ENCODE peak calls at places on chromosomes 3 and 15, in seven cellular contexts. U is HL-60, Y is uterus, F is GM12865, B is lower lobe of right lung, Q is pancreas, N is neural crest cell. V is an unnamed sample.
A peak's percentile ranks its signal among the peaks of the same experiment; 100 is the strongest.

GRCh38 chr3:119294889-119295769 is 946 bp downstream of the ARHGAP31 start:
- DNase-seq in U (no peak), B (peak; percentile 53), F (peak; percentile 69), N (peak; percentile 20), Q (peak; percentile 64), Y (peak; percentile 35), V (peak; percentile 54)

GRCh38 chr3:194973366-194974000 is 287.8 kb downstream of the FAM43A start:
- DNase-seq in B (no peak), Y (no peak), Q (no peak), N (no peak), U (no peak), F (no peak), V (no peak)

GRCh38 chr3:116331370-116331769 is 113.9 kb downstream of the LSAMP start:
- DNase-seq in Y (no peak), U (no peak), N (no peak), Q (no peak), F (no peak), B (no peak), V (no peak)

GRCh38 chr3:159252772-159253384 is 451.0 kb downstream of the MFSD1 start:
- DNase-seq in Q (no peak), Y (no peak), F (peak; percentile 66), B (no peak), N (peak; percentile 8), U (peak; percentile 28), V (peak; percentile 28)

GRCh38 chr3:13120246-13120927 is 47.2 kb upstream of the IQSEC1 start:
- DNase-seq in B (peak; percentile 30), F (no peak), Q (peak; percentile 18), U (no peak), N (no peak), Y (no peak), V (no peak)

GRCh38 chr3:33211444-33211843 is 7.2 kb downstream of the SUSD5 start:
- DNase-seq in B (no peak), U (no peak), F (no peak), N (no peak), Q (no peak), Y (no peak), V (no peak)

GRCh38 chr3:118838871-118839270 is 195.8 kb downstream of the IGSF11 start:
- DNase-seq in N (no peak), F (no peak), Y (no peak), B (no peak), Q (no peak), U (no peak), V (no peak)

GRCh38 chr3:58586776-58587192 is 9.6 kb upstream of the FAM107A start:
- DNase-seq in B (no peak), F (no peak), N (no peak), Q (no peak), U (no peak), Y (no peak), V (no peak)

GRCh38 chr3:15198686-15199085 is 7.4 kb upstream of the CAPN7 start:
- DNase-seq in Y (no peak), B (no peak), F (no peak), Q (no peak), U (no peak), N (no peak), V (no peak)

GRCh38 chr3:188497021-188497420 is 343.1 kb downstream of the LPP start:
- DNase-seq in U (no peak), B (no peak), Q (no peak), Y (no peak), N (no peak), F (no peak), V (no peak)

GRCh38 chr3:133905376-133905775 is 9.7 kb upstream of the RAB6B start:
- DNase-seq in Y (no peak), B (no peak), N (no peak), Q (no peak), F (no peak), U (no peak), V (no peak)

GRCh38 chr3:52005571-52005986 is 9.9 kb upstream of the RPL29 start:
- DNase-seq in N (no peak), B (no peak), U (no peak), Q (peak; percentile 77), Y (peak; percentile 73), F (no peak), V (no peak)

GRCh38 chr15:89795996-89796395 is 18.7 kb downstream of the ANPEP start:
- DNase-seq in N (no peak), F (no peak), Q (no peak), B (no peak), U (no peak), Y (no peak), V (no peak)

GRCh38 chr3:45140392-45140791 is 5.8 kb downstream of the CDCP1 start:
- DNase-seq in Y (no peak), N (no peak), Q (no peak), U (no peak), F (no peak), B (no peak), V (no peak)

GRCh38 chr3:134299185-134299887 is 48.7 kb upstream of the RYK start:
- DNase-seq in B (no peak), F (no peak), Y (no peak), U (no peak), Q (no peak), N (no peak), V (no peak)

GRCh38 chr15:67444100-67444499 is 76.8 kb upstream of the C15orf61 start:
- DNase-seq in Y (no peak), F (no peak), N (no peak), B (no peak), Q (no peak), U (no peak), V (no peak)

GRCh38 chr3:42591811-42592210 is 1.2 kb downstream of the SS18L2 start:
- DNase-seq in U (peak; percentile 4), Y (no peak), Q (no peak), F (no peak), B (no peak), N (no peak), V (no peak)

GRCh38 chr3:195546130-195546560 is 3.0 kb upstream of the PPP1R2 start:
- DNase-seq in N (no peak), Y (peak; percentile 54), U (no peak), B (no peak), F (no peak), Q (no peak), V (no peak)

GRCh38 chr3:156553705-156554356 is 1.1 kb downstream of the SSR3 start:
- DNase-seq in B (no peak), N (no peak), Y (no peak), Q (no peak), F (peak; percentile 59), U (peak; percentile 33), V (no peak)

GRCh38 chr3:156552973-156553372 is 1.9 kb downstream of the SSR3 start:
- DNase-seq in F (no peak), Q (no peak), B (no peak), Y (no peak), U (no peak), N (no peak), V (no peak)

GRCh38 chr3:156554515-156554841 is 439 bp downstream of the SSR3 start:
- DNase-seq in B (no peak), U (no peak), F (no peak), Q (no peak), Y (no peak), N (no peak), V (no peak)

GRCh38 chr3:156551746-156552145 is 3.2 kb downstream of the SSR3 start:
- DNase-seq in F (no peak), Q (no peak), N (no peak), U (no peak), B (no peak), Y (no peak), V (no peak)

DNA sequence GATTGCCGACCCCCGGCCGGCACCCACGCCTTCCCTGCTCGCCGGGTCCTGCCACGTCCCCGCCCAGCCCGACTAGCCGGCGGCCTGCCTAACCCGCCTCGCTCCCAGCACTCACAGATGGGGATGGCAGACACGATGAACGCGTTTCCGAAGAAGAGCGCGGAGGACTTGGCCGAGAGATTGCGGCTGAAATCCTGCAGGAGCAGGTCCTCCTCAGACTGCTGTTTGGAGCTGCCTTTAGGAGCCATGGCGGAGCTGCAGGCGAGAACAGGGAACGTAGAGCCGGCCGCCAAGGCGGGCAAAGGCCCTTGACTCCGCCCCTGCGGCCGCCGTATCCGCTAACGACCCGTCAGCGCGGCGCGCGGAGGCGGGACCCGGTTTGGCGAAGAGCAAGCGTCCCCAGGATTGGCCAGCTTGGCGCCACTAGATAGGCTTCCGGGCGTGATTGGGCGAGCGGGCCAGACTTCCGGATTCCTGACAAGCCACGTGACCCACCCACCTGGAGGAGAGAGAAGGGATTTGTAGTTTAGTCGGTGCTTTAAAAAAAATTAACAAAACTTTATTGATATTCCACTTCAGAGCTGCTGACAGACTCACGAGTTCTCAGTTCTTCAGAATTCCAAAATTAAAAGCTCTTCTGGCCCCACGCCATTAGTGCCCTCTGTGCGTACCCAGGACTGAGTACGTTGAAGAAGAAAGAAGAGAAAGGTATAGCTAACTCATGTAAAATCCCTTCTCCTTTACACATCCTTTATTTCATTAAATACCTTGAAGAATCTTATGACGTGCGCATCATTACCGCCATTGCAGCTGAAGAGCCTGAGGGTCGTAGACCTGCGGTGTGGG is at the start of gene SSR3:
- DNase-seq in B (peak; percentile 100), N (peak; percentile 94), U (peak; percentile 99), F (peak; percentile 100), Y (peak; percentile 99), Q (peak; percentile 99), V (peak; percentile 93)
- TF ChIP-seq CTCF in B (peak; percentile 27), N (no peak), U (no peak), F (no peak), Y (peak; percentile 43), Q (no peak), V (no peak)

GRCh38 chr3:7630925-7631324 is 770.0 kb downstream of the GRM7 start:
- DNase-seq in N (no peak), Y (peak; percentile 13), B (peak; percentile 48), F (no peak), U (no peak), Q (peak; percentile 54), V (no peak)
- TF ChIP-seq CTCF in N (peak; percentile 19), Y (no peak), B (no peak), F (no peak), U (no peak), Q (no peak), V (no peak)

DNA sequence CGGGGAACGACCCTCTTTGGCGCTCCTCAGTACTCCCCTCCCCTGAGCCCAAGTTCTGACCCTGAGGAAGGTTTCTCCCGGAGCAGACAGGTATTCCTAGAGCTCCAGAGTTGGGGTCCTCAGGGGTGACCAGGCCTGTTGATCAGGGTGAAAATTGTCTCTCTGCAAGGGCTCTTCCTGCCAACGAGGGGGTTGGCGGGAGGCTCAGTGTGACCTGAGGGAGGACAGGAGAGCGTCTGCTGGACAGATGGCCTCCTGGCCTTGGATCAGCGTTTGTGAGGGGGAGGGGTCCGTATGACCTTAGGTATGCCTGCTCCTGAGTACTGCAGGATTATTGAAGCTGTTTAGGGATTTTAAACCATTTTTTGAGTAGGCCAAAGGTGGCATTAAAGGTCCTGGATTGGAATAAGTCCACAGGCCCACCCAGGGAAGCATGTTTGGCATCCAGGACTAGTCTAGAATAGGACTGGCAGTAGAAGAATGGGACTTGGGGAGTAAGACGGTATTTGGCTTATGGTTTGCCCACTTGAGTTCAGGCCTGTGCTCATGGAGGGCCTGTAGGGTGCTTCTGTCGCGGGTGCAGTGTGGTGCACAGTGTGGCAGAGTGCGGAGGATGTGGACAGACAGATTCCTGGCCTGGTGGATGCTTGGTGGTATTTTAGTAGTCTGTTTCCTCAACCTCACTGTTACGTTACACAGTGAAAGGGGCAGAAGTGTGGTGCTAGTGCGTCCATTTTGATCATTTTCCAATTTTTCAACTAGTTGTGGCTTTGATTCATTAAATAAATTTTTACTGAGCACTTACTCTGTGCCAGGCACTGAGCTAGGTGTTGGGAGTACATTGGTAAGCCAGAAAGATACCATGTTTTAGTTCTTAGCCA is 959 bp downstream of the ZNF592 start:
- DNase-seq in U (peak; percentile 76), N (no peak), B (peak; percentile 54), Y (peak; percentile 40), F (peak; percentile 75), Q (peak; percentile 63), V (no peak)
- TF ChIP-seq CTCF in U (no peak), N (no peak), B (no peak), Y (no peak), F (no peak), Q (no peak), V (no peak)

GRCh38 chr15:70055601-70056051 is 42.1 kb downstream of the TLE3 start:
- DNase-seq in B (peak; percentile 23), F (no peak), Y (peak; percentile 9), U (no peak), N (no peak), Q (no peak), V (no peak)
- TF ChIP-seq CTCF in B (no peak), F (no peak), Y (no peak), U (no peak), N (no peak), Q (no peak), V (no peak)